ENCODE peak calls at places on chromosome 17, in six cellular contexts. Y is HTR-8/SVneo; K is dorsolateral prefrontal cortex; E is CD8-positive, alpha-beta memory T cell; F is IMR-90; M is posterior cingulate gyrus. R is an unnamed sample.

GRCh38 chr17:17836818-17837379 is at the start of gene SREBF1:
- DNase-seq in M (peak), K (no peak), Y (peak), E (peak), F (peak), R (peak)

GRCh38 chr17:73414171-73414955 is 102.6 kb upstream of the CDC42EP4 start:
- DNase-seq in K (no peak), F (no peak), Y (no peak), M (no peak), E (no peak), R (no peak)

GRCh38 chr17:41500131-41500911 is 5.1 kb downstream of the KRT13 start:
- DNase-seq in E (no peak), Y (peak), M (no peak), F (peak), K (no peak), R (no peak)

GRCh38 chr17:9389116-9389515 is 186.5 kb downstream of the STX8 start:
- DNase-seq in Y (peak), K (no peak), M (no peak), E (no peak), F (peak), R (no peak)

GRCh38 chr17:40372031-40372430 is 7.5 kb upstream of the GJD3 start:
- DNase-seq in Y (no peak), F (no peak), M (no peak), K (no peak), E (no peak), R (no peak)

GRCh38 chr17:50151041-50151936 is 812 bp upstream of the PPP1R9B start:
- DNase-seq in Y (peak), E (peak), F (peak), M (peak), K (peak), R (peak)

GRCh38 chr17:17728550-17729251 is 47.4 kb downstream of the RAI1 start:
- DNase-seq in E (no peak), K (no peak), M (no peak), F (no peak), Y (no peak), R (no peak)

GRCh38 chr17:67602974-67603373 is 114.8 kb upstream of the NOL11 start:
- DNase-seq in Y (peak), E (peak), M (peak), K (peak), F (peak), R (no peak)

GRCh38 chr17:2084129-2084765 is 29.3 kb downstream of the HIC1 start:
- DNase-seq in E (no peak), F (peak), M (no peak), K (no peak), Y (no peak), R (no peak)

GRCh38 chr17:72474740-72475477 is 354.1 kb downstream of the SOX9 start:
- DNase-seq in M (no peak), F (no peak), K (no peak), E (no peak), Y (no peak), R (no peak)

GRCh38 chr17:60902399-60902798 is 224.7 kb downstream of the BCAS3 start:
- DNase-seq in Y (no peak), E (no peak), M (no peak), K (no peak), F (peak), R (no peak)

GRCh38 chr17:16061631-16062030 is 62.0 kb downstream of the TTC19 start:
- DNase-seq in K (peak), M (no peak), Y (no peak), E (no peak), F (no peak), R (no peak)

GRCh38 chr17:33523577-33523981 is 230.5 kb upstream of the ASIC2 start:
- DNase-seq in K (peak), E (no peak), F (no peak), Y (no peak), M (peak), R (no peak)

GRCh38 chr17:17781591-17782424 is 55.0 kb downstream of the SREBF1 start:
- DNase-seq in Y (peak), F (peak), E (peak), M (peak), K (peak), R (peak)

GRCh38 chr17:19270347-19270950 is 33.3 kb downstream of the EPN2 start:
- DNase-seq in F (no peak), K (no peak), E (no peak), M (no peak), Y (no peak), R (no peak)

GRCh38 chr17:42107597-42108576 is 4.6 kb downstream of the DHX58 start:
- DNase-seq in M (peak), K (peak), Y (peak), E (peak), F (peak), R (peak)

GRCh38 chr17:1829579-1830257 is at the start of the genes RPA1 and SMYD4:
- DNase-seq in M (peak), K (peak), F (peak), Y (peak), E (peak), R (peak)

GRCh38 chr17:64658931-64659330 is 3.2 kb downstream of the SMURF2 start:
- DNase-seq in Y (no peak), K (no peak), E (no peak), M (no peak), F (peak), R (no peak)

GRCh38 chr17:57927048-57927723 is 28.0 kb downstream of the CUEDC1 start:
- DNase-seq in Y (peak), E (no peak), K (no peak), M (peak), F (peak), R (peak)

GRCh38 chr17:7323731-7324437 is 5.3 kb downstream of the NEURL4 start:
- DNase-seq in M (peak), Y (no peak), K (peak), E (peak), F (peak), R (no peak)

GRCh38 chr17:31446195-31446967 is 54.9 kb downstream of the RAB11FIP4 start:
- DNase-seq in F (no peak), M (no peak), E (no peak), Y (no peak), K (no peak), R (no peak)

GRCh38 chr17:4014148-4014927 is 50.1 kb upstream of the ATP2A3 start:
- DNase-seq in K (no peak), E (no peak), F (no peak), M (no peak), Y (no peak), R (no peak)

GRCh38 chr17:62995377-62995885 is 29.4 kb downstream of the TANC2 start:
- DNase-seq in M (no peak), K (peak), E (no peak), Y (peak), F (peak), R (no peak)

GRCh38 chr17:41837761-41838538 is at the start of gene KLHL10:
- DNase-seq in K (no peak), F (no peak), Y (no peak), E (no peak), M (no peak), R (no peak)

GRCh38 chr17:36089888-36090836 is at the start of gene CCL3:
- DNase-seq in K (no peak), Y (no peak), E (no peak), F (no peak), M (no peak), R (no peak)

GRCh38 chr17:62898239-62898864 is 67.7 kb upstream of the TANC2 start:
- DNase-seq in Y (peak), F (no peak), E (no peak), K (no peak), M (no peak), R (no peak)

GRCh38 chr17:57665128-57665527 is 80.0 kb downstream of the CCDC182 start:
- DNase-seq in M (no peak), E (no peak), F (no peak), Y (no peak), K (peak), R (no peak)

GRCh38 chr17:49915670-49916069 is 53.3 kb upstream of the DLX4 start:
- DNase-seq in F (no peak), E (no peak), K (no peak), Y (no peak), M (no peak), R (no peak)

GRCh38 chr17:17892009-17892408 is 55.2 kb upstream of the SREBF1 start:
- DNase-seq in F (no peak), K (no peak), M (no peak), Y (no peak), E (no peak), R (no peak)

GRCh38 chr17:522912-523311 is 170.3 kb upstream of the RPH3AL start:
- DNase-seq in F (no peak), E (no peak), Y (no peak), M (no peak), K (no peak), R (no peak)

GRCh38 chr17:4968916-4969550 is 1.4 kb upstream of the SPAG7 start:
- DNase-seq in Y (no peak), K (no peak), M (no peak), F (peak), E (no peak), R (no peak)

GRCh38 chr17:74566132-74566753 is 1.1 kb downstream of the CD300H start:
- DNase-seq in M (peak), F (no peak), K (peak), Y (peak), E (no peak), R (no peak)

GRCh38 chr17:82661717-82662683 is 13.8 kb upstream of the WDR45B start:
- DNase-seq in M (no peak), K (no peak), E (no peak), Y (no peak), F (no peak), R (no peak)

GRCh38 chr17:75514299-75515228 is 773 bp downstream of the CASKIN2 start:
- DNase-seq in M (no peak), F (peak), E (no peak), Y (no peak), K (no peak), R (no peak)

GRCh38 chr17:16919663-16920627 is 52.0 kb downstream of the TNFRSF13B start:
- DNase-seq in Y (no peak), F (no peak), M (no peak), E (no peak), K (no peak), R (no peak)

GRCh38 chr17:55659661-55660060 is 63.0 kb downstream of the TMEM100 start:
- DNase-seq in E (no peak), K (no peak), M (no peak), Y (no peak), F (no peak), R (no peak)

R was measured in caudate nucleus.